ENCODE peak calls at places on chromosomes 5 and 9, in seven cellular contexts. W is upper lobe of right lung, Z is transverse colon, R is A549, O is GM23338, F is Calu3, G is pancreas. T is an unnamed sample.

GRCh38 chr9:98034593-98035546 is 21.7 kb upstream of the NANS start:
- DNase-seq in W (peak), Z (peak), R (peak), O (peak), F (peak), G (peak), T (peak)

GRCh38 chr9:79060726-79061125 is 511.0 kb upstream of the TLE4 start:
- DNase-seq in W (no peak), Z (no peak), R (no peak), O (no peak), F (no peak), G (no peak), T (peak)

GRCh38 chr9:121682926-121683485 is 31.6 kb downstream of the DAB2IP start:
- DNase-seq in W (peak), Z (no peak), R (no peak), O (no peak), F (no peak), G (no peak), T (no peak)

GRCh38 chr5:96384353-96384752 is 48.7 kb downstream of the PCSK1 start:
- DNase-seq in W (no peak), Z (no peak), R (peak), O (no peak), F (peak), G (no peak), T (peak)

GRCh38 chr9:18109670-18110069 is 364.3 kb upstream of the ADAMTSL1 start:
- DNase-seq in W (no peak), Z (no peak), R (no peak), O (no peak), F (no peak), G (no peak), T (no peak)

GRCh38 chr5:172444110-172444510 is 10.2 kb downstream of the SH3PXD2B start:
- DNase-seq in W (no peak), Z (no peak), R (no peak), O (no peak), F (no peak), G (no peak), T (peak)

GRCh38 chr5:74206571-74207550 is 433.7 kb downstream of the ENC1 start:
- DNase-seq in W (peak), Z (peak), R (no peak), O (peak), F (peak), G (peak), T (peak)

GRCh38 chr9:135584934-135585333 is 23.4 kb downstream of the PAEP start:
- DNase-seq in W (no peak), Z (no peak), R (no peak), O (no peak), F (no peak), G (no peak), T (no peak)

GRCh38 chr5:134545070-134545868 is 19.8 kb downstream of the JADE2 start:
- DNase-seq in W (peak), Z (peak), R (no peak), O (no peak), F (no peak), G (no peak), T (no peak)

GRCh38 chr5:107501965-107502691 is 168.6 kb downstream of the EFNA5 start:
- DNase-seq in W (no peak), Z (no peak), R (no peak), O (no peak), F (no peak), G (no peak), T (peak)

GRCh38 chr5:172093559-172093958 is 87.1 kb upstream of the FBXW11 start:
- DNase-seq in W (peak), Z (no peak), R (no peak), O (no peak), F (no peak), G (no peak), T (no peak)

GRCh38 chr5:176776141-176776865 is 34.1 kb upstream of the UNC5A start:
- DNase-seq in W (peak), Z (no peak), R (no peak), O (no peak), F (no peak), G (no peak), T (no peak)

GRCh38 chr5:40796487-40796889 is 1.7 kb downstream of the PRKAA1 start:
- DNase-seq in W (no peak), Z (no peak), R (peak), O (no peak), F (no peak), G (no peak), T (peak)

GRCh38 chr5:124200381-124200780 is 546.1 kb downstream of the ZNF608 start:
- DNase-seq in W (no peak), Z (no peak), R (no peak), O (no peak), F (no peak), G (no peak), T (no peak)

GRCh38 chr5:117809251-117809650 is 1179.1 kb downstream of the DTWD2 start:
- DNase-seq in W (no peak), Z (no peak), R (no peak), O (no peak), F (no peak), G (no peak), T (no peak)

GRCh38 chr5:139725073-139725830 is 70.4 kb upstream of the PSD2 start:
- DNase-seq in W (peak), Z (no peak), R (no peak), O (no peak), F (peak), G (no peak), T (peak)

GRCh38 chr9:99057665-99058625 is 47.0 kb upstream of the TGFBR1 start:
- DNase-seq in W (no peak), Z (peak), R (no peak), O (no peak), F (no peak), G (no peak), T (peak)

GRCh38 chr5:159331099-159331973 is 1.0 kb upstream of the IL12B start:
- DNase-seq in W (peak), Z (peak), R (peak), O (peak), F (peak), G (peak), T (peak)

GRCh38 chr9:72809586-72809985 is 143.3 kb downstream of the ALDH1A1 start:
- DNase-seq in W (no peak), Z (no peak), R (no peak), O (no peak), F (no peak), G (no peak), T (no peak)

GRCh38 chr5:170551076-170551475 is 47.3 kb downstream of the KCNIP1 start:
- DNase-seq in W (no peak), Z (no peak), R (no peak), O (no peak), F (no peak), G (no peak), T (no peak)

GRCh38 chr5:98333921-98334320 is 439.5 kb upstream of the RGMB start:
- DNase-seq in W (no peak), Z (no peak), R (no peak), O (no peak), F (no peak), G (no peak), T (no peak)

GRCh38 chr9:1058826-1059225 is 8.7 kb downstream of the DMRT2 start:
- DNase-seq in W (no peak), Z (no peak), R (no peak), O (no peak), F (no peak), G (no peak), T (no peak)

GRCh38 chr5:43482490-43483064 is 1.1 kb downstream of the TMEM267 start:
- DNase-seq in W (no peak), Z (no peak), R (no peak), O (peak), F (no peak), G (no peak), T (peak)

GRCh38 chr9:136339173-136339957 is 12.0 kb downstream of the GPSM1 start:
- DNase-seq in W (peak), Z (peak), R (peak), O (peak), F (peak), G (peak), T (peak)

GRCh38 chr5:146698651-146699050 is 179.9 kb downstream of the PPP2R2B start:
- DNase-seq in W (no peak), Z (no peak), R (no peak), O (no peak), F (no peak), G (no peak), T (no peak)

GRCh38 chr5:16750445-16750844 is 133.6 kb upstream of the RETREG1 start:
- DNase-seq in W (no peak), Z (no peak), R (no peak), O (no peak), F (no peak), G (no peak), T (no peak)

GRCh38 chr5:173329370-173330150 is 1.3 kb upstream of the STC2 start:
- DNase-seq in W (no peak), Z (no peak), R (peak), O (peak), F (peak), G (peak), T (peak)

GRCh38 chr9:134662143-134662876 is 20.7 kb downstream of the COL5A1 start:
- DNase-seq in W (peak), Z (peak), R (no peak), O (no peak), F (no peak), G (no peak), T (peak)

GRCh38 chr5:55338810-55339243 is 31.0 kb downstream of the MTREX start:
- DNase-seq in W (no peak), Z (no peak), R (no peak), O (no peak), F (no peak), G (no peak), T (no peak)

GRCh38 chr5:118681655-118682054 is 306.7 kb downstream of the DTWD2 start:
- DNase-seq in W (no peak), Z (no peak), R (no peak), O (no peak), F (no peak), G (no peak), T (no peak)

GRCh38 chr5:116272281-116272941 is 187.6 kb downstream of the COMMD10 start:
- DNase-seq in W (no peak), Z (no peak), R (no peak), O (peak), F (no peak), G (no peak), T (peak)

GRCh38 chr5:95564450-95564849 is 9.5 kb downstream of the ARSK start:
- DNase-seq in W (no peak), Z (no peak), R (no peak), O (no peak), F (no peak), G (no peak), T (no peak)

GRCh38 chr5:180333661-180334060 is 19.5 kb downstream of the GFPT2 start:
- DNase-seq in W (no peak), Z (no peak), R (peak), O (no peak), F (no peak), G (no peak), T (peak)

GRCh38 chr9:113705938-113706519 is 170.1 kb upstream of the ZNF618 start:
- DNase-seq in W (no peak), Z (no peak), R (no peak), O (peak), F (no peak), G (peak), T (no peak)

GRCh38 chr5:37615184-37615583 is 224.7 kb downstream of the GDNF start:
- DNase-seq in W (no peak), Z (no peak), R (no peak), O (no peak), F (no peak), G (no peak), T (peak)

GRCh38 chr9:93252781-93253530 is 69.0 kb downstream of the WNK2 start:
- DNase-seq in W (peak), Z (peak), R (no peak), O (no peak), F (no peak), G (no peak), T (no peak)

GRCh38 chr9:131288217-131288616 is 1.3 kb upstream of the PLPP7 start:
- DNase-seq in W (no peak), Z (no peak), R (no peak), O (no peak), F (no peak), G (no peak), T (no peak)

DNA sequence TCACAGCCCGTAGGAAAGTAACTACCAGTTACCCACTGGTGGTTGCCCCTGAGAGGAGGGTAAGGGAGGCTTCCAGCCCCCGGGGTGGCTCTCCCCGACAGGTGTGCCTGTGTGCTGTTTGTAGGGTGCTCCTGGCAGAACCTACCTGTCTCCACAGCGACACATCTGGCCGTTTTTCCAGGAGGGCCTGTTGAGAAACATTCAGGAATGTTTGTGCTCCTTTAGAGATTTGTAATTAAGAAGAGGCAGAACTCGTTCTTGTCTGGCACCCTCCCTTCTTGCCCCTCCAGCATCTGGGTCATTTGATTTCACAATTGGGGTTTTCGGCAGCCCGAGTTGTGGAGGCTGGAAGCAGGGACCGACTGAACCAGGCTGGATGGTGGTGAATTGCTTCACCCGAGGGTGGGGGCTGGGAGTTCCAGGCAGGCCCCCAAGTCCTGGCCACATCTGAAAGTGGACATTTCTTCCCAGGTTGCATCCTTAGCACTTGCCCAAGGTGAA is 74.2 kb downstream of the WWC1 start:
- DNase-seq in W (peak), Z (peak), R (peak), O (peak), F (peak), G (peak), T (peak)
- TF ChIP-seq CTCF in W (peak), Z (peak), R (peak), O (peak), F (peak), G (peak), T (peak)

DNA sequence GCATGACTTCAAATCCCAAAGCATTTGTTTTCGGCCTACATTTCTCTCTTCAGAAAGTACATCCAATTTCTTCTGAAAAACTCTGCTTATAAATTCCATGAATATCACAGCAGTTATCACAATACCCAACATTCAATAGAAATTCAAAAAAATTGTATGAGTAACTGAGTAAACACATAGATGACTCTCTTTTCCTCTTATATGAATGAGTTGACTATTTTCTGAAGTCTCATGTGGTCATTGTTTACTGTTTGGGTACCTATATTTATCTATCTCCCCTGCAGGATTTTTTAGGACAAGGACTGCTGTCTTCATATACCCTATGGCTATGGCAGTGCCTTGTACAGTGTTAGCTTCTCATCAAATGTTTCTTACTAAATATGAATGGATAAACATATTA is 157.1 kb downstream of the HTR1A start:
- DNase-seq in W (no peak), Z (no peak), R (no peak), O (no peak), F (no peak), G (no peak), T (no peak)
- TF ChIP-seq CTCF in W (no peak), Z (no peak), R (no peak), O (no peak), F (no peak), G (no peak), T (no peak)

GRCh38 chr5:64972591-64972990 is 203.9 kb downstream of the CWC27 start:
- DNase-seq in W (no peak), Z (no peak), R (no peak), O (no peak), F (no peak), G (no peak), T (no peak)

GRCh38 chr5:64971990-64972389 is 203.3 kb downstream of the CWC27 start:
- DNase-seq in W (no peak), Z (no peak), R (no peak), O (no peak), F (no peak), G (no peak), T (no peak)

GRCh38 chr5:64973226-64973625 is 204.5 kb downstream of the CWC27 start:
- DNase-seq in W (no peak), Z (no peak), R (no peak), O (no peak), F (no peak), G (no peak), T (no peak)

GRCh38 chr5:64971538-64971937 is 202.8 kb downstream of the CWC27 start:
- DNase-seq in W (no peak), Z (no peak), R (no peak), O (no peak), F (no peak), G (no peak), T (no peak)
- TF ChIP-seq CTCF in W (no peak), Z (no peak), R (no peak), O (no peak), F (no peak), G (no peak), T (no peak)

DNA sequence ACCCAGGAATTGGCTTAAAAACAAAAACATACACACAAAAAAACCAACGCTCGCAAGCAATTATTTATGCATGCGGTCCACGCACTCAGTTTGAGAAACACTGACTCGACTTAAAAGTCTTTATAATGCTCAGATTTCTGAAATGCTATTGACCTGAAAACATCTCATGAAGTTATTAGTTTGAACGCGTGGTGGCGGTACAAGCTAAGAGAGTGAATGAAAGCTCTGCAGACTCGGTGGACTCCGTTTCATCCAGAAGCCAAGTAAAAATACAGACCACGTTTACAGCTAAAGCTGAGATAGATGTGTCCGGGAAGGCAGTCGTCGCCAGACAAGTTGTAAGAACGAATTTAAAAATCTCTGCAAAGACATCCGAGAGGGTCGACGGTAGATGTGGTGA is at the start of gene PCDHB6:
- DNase-seq in W (no peak), Z (no peak), R (peak), O (peak), F (no peak), G (no peak), T (peak)
- TF ChIP-seq CTCF in W (peak), Z (no peak), R (peak), O (peak), F (no peak), G (no peak), T (no peak)

DNA sequence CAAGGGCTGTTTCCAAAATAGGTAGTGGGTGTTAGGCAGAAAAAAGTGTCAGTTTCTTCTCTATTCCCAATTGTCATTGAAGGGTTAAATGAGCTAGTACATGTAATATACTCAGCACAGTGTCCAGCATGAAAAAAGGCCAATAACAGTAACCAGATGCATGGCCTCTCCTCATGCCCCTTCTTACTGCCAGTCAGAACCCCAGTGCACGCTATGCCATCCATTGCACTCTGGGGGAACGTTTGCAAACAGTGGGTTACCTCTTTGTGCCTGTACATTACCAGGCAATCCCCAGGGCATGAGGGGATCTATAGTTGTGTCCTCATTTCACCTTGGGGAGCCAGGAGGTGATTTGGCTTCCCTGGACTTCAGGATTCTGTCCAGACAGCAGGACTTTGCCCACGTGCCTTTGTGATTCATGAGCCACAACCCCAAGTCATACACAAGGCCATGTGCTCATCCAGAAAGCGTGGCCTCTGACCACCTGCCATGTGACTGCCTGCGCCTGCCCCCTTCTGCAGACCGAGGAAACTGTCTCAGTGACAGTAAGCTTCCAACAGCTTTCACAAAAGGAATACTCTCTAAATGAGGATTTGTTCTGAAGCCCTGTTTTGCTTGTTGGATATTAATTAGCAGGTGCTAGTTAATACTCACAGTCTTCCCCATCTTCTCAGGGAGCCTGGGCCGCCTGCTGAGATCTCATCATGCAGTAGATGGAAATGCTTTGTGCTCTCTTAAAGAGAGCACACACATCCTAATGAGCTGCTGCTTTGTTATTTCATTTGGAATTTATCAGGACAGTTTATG is 36.8 kb upstream of the ANGPTL2 start:
- DNase-seq in W (peak), Z (peak), R (peak), O (peak), F (peak), G (no peak), T (peak)
- TF ChIP-seq CTCF in W (no peak), Z (no peak), R (no peak), O (peak), F (no peak), G (no peak), T (no peak)

GRCh38 chr5:143108498-143109128 is 294.9 kb downstream of the NR3C1 start:
- DNase-seq in W (no peak), Z (peak), R (no peak), O (no peak), F (no peak), G (peak), T (no peak)

GRCh38 chr5:143102414-143102813 is 301.1 kb downstream of the NR3C1 start:
- DNase-seq in W (no peak), Z (no peak), R (no peak), O (no peak), F (no peak), G (no peak), T (no peak)

GRCh38 chr5:143101740-143102386 is 301.6 kb downstream of the NR3C1 start:
- DNase-seq in W (no peak), Z (no peak), R (no peak), O (no peak), F (no peak), G (no peak), T (no peak)

GRCh38 chr5:143105216-143105905 is 298.1 kb downstream of the NR3C1 start:
- DNase-seq in W (no peak), Z (no peak), R (no peak), O (no peak), F (no peak), G (no peak), T (no peak)

DNA sequence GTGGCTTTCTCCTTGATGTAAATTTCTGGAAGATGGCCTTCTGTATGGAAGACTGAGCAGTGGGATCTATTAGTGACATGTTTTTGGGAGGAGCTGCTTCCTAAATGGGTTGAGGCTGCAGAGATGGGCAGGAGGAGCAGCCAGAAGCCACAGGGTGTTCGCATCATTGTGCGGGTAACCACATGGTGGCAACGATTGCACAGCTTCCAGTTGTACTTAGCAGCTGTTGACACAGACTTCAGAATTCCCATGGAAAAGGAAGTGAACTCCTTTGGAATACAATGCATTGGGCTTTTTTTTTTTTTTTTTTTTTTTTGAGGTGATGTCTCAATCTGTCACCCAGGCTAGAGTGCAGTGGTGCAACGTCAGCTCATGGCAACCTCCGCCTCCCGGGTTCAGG is 297.3 kb downstream of the NR3C1 start:
- DNase-seq in W (no peak), Z (no peak), R (peak), O (peak), F (peak), G (peak), T (peak)
- TF ChIP-seq CTCF in W (peak), Z (no peak), R (peak), O (peak), F (no peak), G (peak), T (peak)

T was measured in MCF 10A.